ENCODE peak calls at places on chromosome 17, in four cellular contexts. J is CD8-positive, alpha-beta memory T cell; Q is tibial nerve; I is PC-9. Y is an unnamed sample. For H3K27me3, H3K4me1 and H3K9me3, the result is how much of the 10 kb centered on the place peaks cover.

GRCh38 chr17:77392376-77393273 is 251.9 kb downstream of the SEC14L1 start:
- DNase-seq in J (no peak), I (no peak), Q (no peak), Y (peak)

GRCh38 chr17:70868134-70868533 is 698.8 kb downstream of the KCNJ2 start:
- DNase-seq in J (no peak), Q (no peak), I (no peak), Y (no peak)

GRCh38 chr17:79220715-79221291 is 146.2 kb downstream of the ENGASE start:
- DNase-seq in Q (no peak), J (no peak), I (no peak), Y (no peak)

GRCh38 chr17:52157161-52157560 is 1.4 kb downstream of the CA10 start:
- DNase-seq in Q (no peak), I (no peak), J (no peak), Y (no peak)

GRCh38 chr17:7823581-7824001 is 10.4 kb upstream of the KDM6B start:
- DNase-seq in J (no peak), I (no peak), Q (no peak), Y (no peak)

GRCh38 chr17:17127730-17128291 is 78.3 kb downstream of the PLD6 start:
- DNase-seq in Q (no peak), I (no peak), J (no peak), Y (no peak)

GRCh38 chr17:1532836-1533602 is 16.6 kb upstream of the INPP5K start:
- DNase-seq in Q (no peak), I (no peak), J (peak), Y (no peak)

GRCh38 chr17:16407911-16408588 is 7.3 kb upstream of the TRPV2 start:
- DNase-seq in Q (peak), I (no peak), J (peak), Y (no peak)

GRCh38 chr17:2931426-2931825 is 132.0 kb downstream of the OR1D5 start:
- DNase-seq in J (no peak), I (no peak), Q (no peak), Y (no peak)

GRCh38 chr17:17553217-17554195 is 38.0 kb downstream of the PEMT start:
- DNase-seq in Q (no peak), J (no peak), I (no peak), Y (no peak)

GRCh38 chr17:68973098-68973929 is 18.1 kb upstream of the ABCA8 start:
- DNase-seq in J (no peak), I (no peak), Q (no peak), Y (no peak)

GRCh38 chr17:58525239-58525638 is 10.8 kb upstream of the MTMR4 start:
- DNase-seq in J (no peak), Q (peak), I (no peak), Y (no peak)

GRCh38 chr17:79800325-79801155 is 3.7 kb upstream of the CBX8 start:
- DNase-seq in I (peak), J (no peak), Q (no peak), Y (peak)

GRCh38 chr17:31621566-31621965 is 230.1 kb downstream of the RAB11FIP4 start:
- DNase-seq in J (no peak), I (no peak), Q (no peak), Y (no peak)

GRCh38 chr17:9230346-9230745 is 209.0 kb downstream of the NTN1 start:
- DNase-seq in Q (no peak), I (no peak), J (no peak), Y (no peak)

GRCh38 chr17:6213859-6214258 is 143.7 kb downstream of the WSCD1 start:
- DNase-seq in J (no peak), Q (no peak), I (no peak), Y (no peak)

GRCh38 chr17:6208608-6209180 is 138.5 kb downstream of the WSCD1 start:
- DNase-seq in I (no peak), J (no peak), Q (no peak), Y (no peak)

GRCh38 chr17:6215071-6216035 is 145.2 kb downstream of the WSCD1 start:
- DNase-seq in I (no peak), J (no peak), Q (no peak), Y (no peak)

GRCh38 chr17:6209829-6210228 is 139.7 kb downstream of the WSCD1 start:
- DNase-seq in Q (no peak), I (no peak), J (no peak), Y (no peak)

DNA sequence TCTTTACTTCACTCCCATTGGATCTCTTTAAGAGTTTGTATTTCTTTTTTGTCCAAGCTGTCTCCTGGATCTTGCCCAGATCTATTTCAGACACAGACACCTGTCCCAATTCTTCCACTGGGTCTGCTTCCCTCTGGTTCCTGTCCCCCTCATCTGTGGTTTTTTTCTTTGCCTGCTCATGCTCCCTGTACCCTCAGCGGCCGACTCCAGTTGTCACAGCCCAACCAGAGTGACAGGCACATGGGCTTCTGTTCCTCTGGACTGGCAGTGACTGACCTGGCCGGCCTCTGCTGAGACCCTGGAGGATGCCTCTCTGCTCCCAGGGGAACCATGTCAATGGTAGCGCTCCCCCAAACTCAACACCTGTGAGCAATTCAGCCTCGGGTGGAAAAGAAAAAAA is 142.6 kb downstream of the WSCD1 start:
- DNase-seq in I (no peak), J (no peak), Q (no peak), Y (no peak)
- H3K27me3 ChIP-seq in I (half or more), J (under half), Q (under half), Y (under half)

GRCh38 chr17:41965694-41966375 is 760 bp upstream of the CNP start:
- DNase-seq in J (peak), I (peak), Q (no peak), Y (peak)

GRCh38 chr17:41966453-41967140 is at the start of gene CNP:
- DNase-seq in Q (peak), J (peak), I (peak), Y (peak)

GRCh38 chr17:41968676-41969075 is 2.1 kb downstream of the CNP start:
- DNase-seq in I (no peak), J (no peak), Q (no peak), Y (no peak)

GRCh38 chr17:41967921-41968578 is 1.5 kb downstream of the CNP start:
- DNase-seq in J (no peak), Q (no peak), I (no peak), Y (no peak)

GRCh38 chr17:41967141-41967920 is 736 bp downstream of the CNP start:
- DNase-seq in J (no peak), Q (peak), I (no peak), Y (no peak)
- H3K4me1 ChIP-seq in J (under half), Q (under half), I (under half), Y (under half)

GRCh38 chr17:83175551-83176271 is 96.3 kb downstream of the METRNL start:
- DNase-seq in Q (no peak), I (no peak), J (no peak), Y (peak)

GRCh38 chr17:83173997-83174858 is 94.8 kb downstream of the METRNL start:
- DNase-seq in Q (peak), I (no peak), J (no peak), Y (peak)

GRCh38 chr17:83173180-83173996 is 94.0 kb downstream of the METRNL start:
- DNase-seq in J (no peak), Q (no peak), I (no peak), Y (no peak)

GRCh38 chr17:83176272-83176955 is 97.0 kb downstream of the METRNL start:
- DNase-seq in I (no peak), Q (no peak), J (no peak), Y (peak)

GRCh38 chr17:83174859-83175550 is 95.6 kb downstream of the METRNL start:
- DNase-seq in J (no peak), I (no peak), Q (no peak), Y (no peak)
- H3K9me3 ChIP-seq in J (under half), I (under half), Q (under half), Y (under half)

GRCh38 chr17:47716381-47716780 is 16.7 kb upstream of the TBX21 start:
- DNase-seq in I (no peak), J (no peak), Q (no peak), Y (no peak)
- H3K27me3 ChIP-seq in I (under half), J (under half), Q (under half), Y (under half)

GRCh38 chr17:65561394-65562205 is at the start of gene AXIN2:
- DNase-seq in Q (peak), I (peak), J (peak), Y (peak)

GRCh38 chr17:65560628-65561371 is 648 bp downstream of the AXIN2 start:
- DNase-seq in J (peak), I (peak), Q (peak), Y (peak)

GRCh38 chr17:65559483-65559801 is 2.0 kb downstream of the AXIN2 start:
- DNase-seq in I (no peak), J (no peak), Q (no peak), Y (no peak)

GRCh38 chr17:65558683-65559311 is 2.7 kb downstream of the AXIN2 start:
- DNase-seq in Q (no peak), I (no peak), J (no peak), Y (no peak)

GRCh38 chr17:65559802-65560627 is 1.4 kb downstream of the AXIN2 start:
- DNase-seq in I (no peak), J (peak), Q (no peak), Y (peak)
- H3K4me1 ChIP-seq in I (under half), J (under half), Q (under half), Y (under half)

DNA sequence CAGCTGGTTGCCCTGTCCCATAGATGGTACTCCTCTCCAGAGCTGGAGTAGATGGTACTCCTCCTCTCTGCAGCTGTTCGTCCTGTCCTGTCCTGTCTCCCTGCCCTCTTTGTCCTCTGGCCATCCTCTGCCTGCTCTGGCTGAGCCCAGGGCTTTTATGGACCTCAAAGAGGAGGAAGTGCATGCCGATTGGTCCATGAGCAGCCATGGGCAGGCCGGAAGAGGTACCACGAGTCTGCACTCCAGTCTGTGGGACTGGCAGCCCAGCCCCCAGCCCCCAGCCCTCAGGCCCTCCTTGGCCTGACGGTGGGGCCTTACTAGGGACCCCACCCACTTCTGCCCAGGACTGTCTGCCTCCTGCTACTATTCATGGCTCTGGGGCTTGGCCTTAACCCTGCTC is 27.0 kb downstream of the GNGT2 start:
- DNase-seq in I (no peak), J (no peak), Q (no peak), Y (no peak)
- H3K9me3 ChIP-seq in I (under half), J (under half), Q (under half), Y (half or more)

DNA sequence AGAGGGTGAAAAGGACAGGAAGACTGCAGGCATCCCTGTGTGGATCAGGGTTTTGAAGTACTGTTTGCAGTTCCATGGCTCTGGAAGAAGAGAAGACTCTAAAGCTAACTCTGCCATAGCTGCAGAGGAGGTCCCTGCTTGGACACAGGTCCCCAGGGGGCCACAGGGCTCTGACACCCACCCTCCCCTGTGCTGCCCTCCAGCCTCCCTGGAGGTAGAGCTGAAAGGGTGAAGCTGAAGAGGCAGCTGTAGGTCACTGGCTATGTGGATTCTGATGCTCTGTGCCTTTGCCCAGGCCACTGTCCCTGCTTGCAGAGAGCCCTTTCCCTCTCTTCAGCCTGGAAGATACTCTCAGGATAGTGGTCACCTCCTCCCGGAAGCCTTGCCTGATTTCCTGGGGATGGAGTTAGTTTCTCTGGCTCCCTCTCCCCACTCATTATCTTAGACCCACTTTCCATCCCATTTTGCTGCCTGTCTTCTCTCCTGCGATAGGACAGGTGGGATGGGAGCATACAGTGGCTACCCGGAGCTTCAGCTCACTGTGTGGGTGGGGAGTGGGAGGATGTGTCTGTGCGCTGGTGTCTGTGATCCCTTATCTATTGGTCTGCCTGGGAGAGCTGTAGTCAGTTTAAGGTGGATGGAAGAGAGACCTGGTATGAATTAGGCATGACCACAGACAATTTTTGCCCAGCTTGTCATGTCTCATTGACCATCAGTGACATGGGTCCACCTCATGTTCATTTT is 89.8 kb upstream of the TMEM97 start:
- DNase-seq in J (no peak), Q (no peak), I (no peak), Y (no peak)
- H3K27me3 ChIP-seq in J (under half), Q (under half), I (under half), Y (under half)

GRCh38 chr17:14470417-14470816 is 169.5 kb downstream of the HS3ST3B1 start:
- DNase-seq in I (no peak), J (no peak), Q (no peak), Y (no peak)
- H3K4me1 ChIP-seq in I (under half), J (under half), Q (under half), Y (under half)

GRCh38 chr17:54277868-54278267 is 455.1 kb downstream of the KIF2B start:
- DNase-seq in I (no peak), Q (no peak), J (no peak), Y (no peak)

GRCh38 chr17:54280741-54281140 is 458.0 kb downstream of the KIF2B start:
- DNase-seq in J (no peak), I (no peak), Q (no peak), Y (no peak)

DNA sequence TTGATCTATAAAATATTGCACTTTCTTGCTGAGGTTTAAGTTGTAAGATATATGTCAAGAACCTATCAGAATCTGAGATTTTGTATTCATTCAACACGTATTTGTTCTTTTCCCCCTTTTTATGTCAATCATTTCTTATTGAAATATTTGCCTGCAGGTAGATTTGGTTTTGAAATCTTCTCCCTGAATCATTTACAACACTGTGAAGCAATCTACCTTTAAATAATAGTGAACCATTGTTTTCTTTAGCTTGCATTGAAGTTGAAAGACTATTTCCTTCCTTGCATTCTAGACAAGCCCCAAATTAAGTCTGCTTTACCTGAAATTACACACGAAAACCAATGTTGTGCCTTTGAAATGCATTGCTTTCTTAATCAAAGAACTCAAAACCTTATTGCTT is 460.2 kb downstream of the KIF2B start:
- DNase-seq in Q (no peak), J (no peak), I (no peak), Y (no peak)
- H3K9me3 ChIP-seq in Q (under half), J (under half), I (under half), Y (under half)